ENCODE peak calls at places on chromosome X, in nine cellular contexts. K, S, I, Q, P, N, E, J and C are unnamed samples.

GRCh38 chrX:24294619-24295018 is 19.2 kb downstream of the SUPT20HL2 start:
- DNase-seq in S (no peak), I (no peak), J (no peak), Q (no peak), N (peak; percentile 6), K (no peak), P (peak; percentile 25), E (no peak), C (no peak)

GRCh38 chrX:49970699-49971098 is 48.3 kb downstream of the CLCN5 start:
- DNase-seq in I (no peak), K (no peak), Q (no peak), S (no peak), P (no peak), N (no peak), J (no peak), E (no peak), C (no peak)

GRCh38 chrX:18415386-18415785 is 10.0 kb upstream of the CDKL5 start:
- DNase-seq in E (no peak), K (no peak), N (no peak), P (no peak), S (no peak), Q (no peak), J (no peak), I (no peak), C (no peak)

GRCh38 chrX:13283968-13284914 is 35.6 kb downstream of the ATXN3L start:
- DNase-seq in E (no peak), N (no peak), P (no peak), J (peak; percentile 44), I (no peak), K (no peak), Q (no peak), S (peak; percentile 84), C (no peak)

GRCh38 chrX:21946925-21947641 is 6.6 kb downstream of the SMS start:
- DNase-seq in N (no peak), E (no peak), I (no peak), P (no peak), Q (no peak), S (peak; percentile 50), K (no peak), J (no peak), C (no peak)

GRCh38 chrX:148530464-148531077 is 30.2 kb downstream of the AFF2 start:
- DNase-seq in K (no peak), J (peak; percentile 2), Q (no peak), P (no peak), I (no peak), S (no peak), E (no peak), N (no peak), C (no peak)

GRCh38 chrX:11334165-11334564 is 41.0 kb downstream of the AMELX start:
- DNase-seq in N (no peak), P (no peak), Q (no peak), I (no peak), S (peak; percentile 65), E (no peak), K (no peak), J (no peak), C (no peak)

GRCh38 chrX:2614911-2615310 is 76.2 kb upstream of the CD99 start:
- DNase-seq in P (no peak), I (no peak), S (peak; percentile 43), Q (no peak), N (no peak), K (no peak), J (peak; percentile 73), E (no peak), C (no peak)

GRCh38 chrX:72526534-72527508 is 45.8 kb downstream of the HDAC8 start:
- DNase-seq in J (no peak), N (peak; percentile 85), E (no peak), P (no peak), K (no peak), Q (no peak), S (no peak), I (no peak), C (no peak)

GRCh38 chrX:134761788-134762187 is 103.5 kb upstream of the PLAC1 start:
- DNase-seq in E (no peak), S (no peak), P (no peak), K (no peak), Q (no peak), N (no peak), I (no peak), J (no peak), C (no peak)

GRCh38 chrX:107627792-107628661 is at the start of gene PRPS1:
- DNase-seq in I (peak; percentile 88), J (peak; percentile 71), Q (peak; percentile 90), K (peak; percentile 83), P (peak; percentile 85), S (peak; percentile 90), N (peak; percentile 94), E (peak; percentile 89), C (peak; percentile 75)

GRCh38 chrX:110734894-110735541 is 60.6 kb downstream of the CHRDL1 start:
- DNase-seq in N (no peak), E (no peak), Q (no peak), I (no peak), P (no peak), J (peak; percentile 64), S (peak; percentile 69), K (no peak), C (no peak)

GRCh38 chrX:18146954-18147353 is 73.7 kb downstream of the BEND2 start:
- DNase-seq in E (no peak), J (no peak), N (peak; percentile 48), K (no peak), S (no peak), Q (no peak), P (peak; percentile 0), I (no peak), C (peak; percentile 2)

GRCh38 chrX:97230948-97231347 is 347.2 kb downstream of the RPA4 start:
- DNase-seq in S (no peak), P (no peak), I (no peak), K (no peak), Q (no peak), N (no peak), J (no peak), E (no peak), C (no peak)

GRCh38 chrX:33970028-33970932 is 161.8 kb downstream of the FAM47A start:
- DNase-seq in P (no peak), Q (no peak), E (no peak), J (no peak), K (no peak), N (peak; percentile 80), S (no peak), I (no peak), C (no peak)

GRCh38 chrX:107207943-107208342 is 1.5 kb downstream of the DNAAF6 start:
- DNase-seq in S (no peak), I (no peak), Q (no peak), J (no peak), N (no peak), P (no peak), E (no peak), K (no peak), C (no peak)

GRCh38 chrX:47248576-47248975 is 15.8 kb downstream of the USP11 start:
- DNase-seq in Q (no peak), K (no peak), E (no peak), S (no peak), N (no peak), J (no peak), P (no peak), I (no peak), C (no peak)

GRCh38 chrX:497201-497710 is 110.5 kb upstream of the PPP2R3B start:
- DNase-seq in S (no peak), K (no peak), N (no peak), E (no peak), P (no peak), J (no peak), Q (no peak), I (no peak), C (no peak)

GRCh38 chrX:73577368-73577767 is 14.4 kb downstream of the CHIC1 start:
- DNase-seq in N (no peak), Q (no peak), J (peak; percentile 37), I (no peak), P (no peak), K (no peak), S (peak; percentile 82), E (no peak), C (no peak)

GRCh38 chrX:97027384-97027922 is 143.7 kb downstream of the RPA4 start:
- DNase-seq in S (no peak), I (no peak), Q (no peak), E (no peak), K (no peak), P (no peak), N (no peak), J (no peak), C (no peak)

GRCh38 chrX:103616676-103617186 is 9.0 kb downstream of the TCEAL3 start:
- DNase-seq in Q (no peak), I (no peak), K (no peak), J (no peak), N (no peak), P (no peak), S (no peak), E (no peak), C (no peak)

GRCh38 chrX:150897371-150898319 is 823 bp downstream of the CD99L2 start:
- DNase-seq in J (no peak), K (peak; percentile 15), S (peak; percentile 27), I (no peak), Q (peak; percentile 45), P (peak; percentile 30), N (peak; percentile 2), E (no peak), C (no peak)

GRCh38 chrX:50456712-50457484 is 13.7 kb downstream of the DGKK start:
- DNase-seq in K (no peak), P (no peak), J (no peak), I (no peak), Q (no peak), S (no peak), E (no peak), N (peak; percentile 14), C (no peak)

GRCh38 chrX:153302796-153303195 is 18.8 kb downstream of the PNMA6F start:
- DNase-seq in I (no peak), K (no peak), P (no peak), J (no peak), S (no peak), N (no peak), E (no peak), Q (no peak), C (no peak)

GRCh38 chrX:131895807-131896206 is 127.3 kb upstream of the STK26 start:
- DNase-seq in J (no peak), I (no peak), E (no peak), K (no peak), N (no peak), P (no peak), Q (no peak), S (no peak), C (no peak)

GRCh38 chrX:71210829-71211228 is 12.2 kb upstream of the GJB1 start:
- DNase-seq in K (no peak), J (peak; percentile 24), Q (no peak), E (no peak), P (no peak), N (no peak), S (no peak), I (no peak), C (no peak)

GRCh38 chrX:132044953-132045352 is 21.9 kb downstream of the STK26 start:
- DNase-seq in N (no peak), P (no peak), K (no peak), E (no peak), I (no peak), Q (no peak), J (no peak), S (no peak), C (no peak)